ENCODE peak calls at places on chromosome 1, in four cellular contexts. M, O, W and Z are unnamed samples.

GRCh38 chr1:116911166-116911553 is 1.4 kb downstream of the PTGFRN start:
- DNase-seq in W (no peak), O (no peak), M (no peak), Z (no peak)

GRCh38 chr1:63691672-63692425 is 82.0 kb upstream of the ROR1 start:
- DNase-seq in M (peak; percentile 92), W (peak; percentile 78), O (peak; percentile 68), Z (peak; percentile 40)

GRCh38 chr1:207239874-207240273 is 81.6 kb upstream of the CD55 start:
- DNase-seq in O (no peak), M (no peak), W (no peak), Z (no peak)

GRCh38 chr1:207868252-207868768 is 42.6 kb downstream of the CD34 start:
- DNase-seq in M (no peak), W (peak; percentile 71), O (peak; percentile 20), Z (no peak)

GRCh38 chr1:176066709-176067108 is 140.4 kb downstream of the COP1 start:
- DNase-seq in M (no peak), O (no peak), W (no peak), Z (no peak)

GRCh38 chr1:7335224-7335879 is 435.7 kb upstream of the VAMP3 start:
- DNase-seq in W (no peak), M (no peak), O (no peak), Z (no peak)

GRCh38 chr1:78048446-78048845 is 2.7 kb downstream of the GIPC2 start:
- DNase-seq in O (no peak), M (no peak), W (no peak), Z (no peak)

GRCh38 chr1:186753241-186753640 is 73.0 kb upstream of the PTGS2 start:
- DNase-seq in O (no peak), W (no peak), M (no peak), Z (no peak)

GRCh38 chr1:107244734-107245495 is 104.1 kb downstream of the NTNG1 start:
- DNase-seq in O (no peak), M (no peak), W (no peak), Z (no peak)

GRCh38 chr1:33014464-33015170 is 22.1 kb downstream of the AK2 start:
- DNase-seq in W (no peak), M (no peak), O (no peak), Z (no peak)

GRCh38 chr1:231534703-231535159 is 6.3 kb downstream of the TSNAX start:
- DNase-seq in W (no peak), O (no peak), M (no peak), Z (no peak)

GRCh38 chr1:101769520-101769919 is 227.2 kb downstream of the OLFM3 start:
- DNase-seq in W (no peak), M (no peak), O (peak; percentile 36), Z (no peak)

GRCh38 chr1:66214901-66215300 is 319.1 kb upstream of the SGIP1 start:
- DNase-seq in O (no peak), W (no peak), M (no peak), Z (no peak)

GRCh38 chr1:59089922-59090457 is 206.9 kb upstream of the FGGY start:
- DNase-seq in M (no peak), O (no peak), W (no peak), Z (no peak)

GRCh38 chr1:7434566-7434965 is 336.5 kb upstream of the VAMP3 start:
- DNase-seq in O (no peak), W (no peak), M (no peak), Z (no peak)

GRCh38 chr1:41498809-41499208 is 14.3 kb upstream of the EDN2 start:
- DNase-seq in O (no peak), M (peak; percentile 43), W (peak; percentile 59), Z (no peak)

GRCh38 chr1:228349701-228350171 is 56.9 kb downstream of the TRIM11 start:
- DNase-seq in O (no peak), M (no peak), W (no peak), Z (no peak)

GRCh38 chr1:234149217-234149616 is 224.0 kb upstream of the COA6 start:
- DNase-seq in W (no peak), O (no peak), M (peak; percentile 48), Z (no peak)

GRCh38 chr1:111882537-111882936 is 106.9 kb downstream of the KCND3 start:
- DNase-seq in W (no peak), M (no peak), O (no peak), Z (no peak)

GRCh38 chr1:174398246-174398645 is 49.5 kb upstream of the GPR52 start:
- DNase-seq in W (no peak), M (peak; percentile 87), O (no peak), Z (no peak)

GRCh38 chr1:68379085-68379478 is 70.7 kb downstream of the RPE65 start:
- DNase-seq in O (no peak), M (peak; percentile 8), W (no peak), Z (no peak)

GRCh38 chr1:119966020-119966419 is 69.7 kb upstream of the ADAM30 start:
- DNase-seq in W (peak; percentile 28), M (peak; percentile 65), O (no peak), Z (no peak)

GRCh38 chr1:225919906-225920305 is 4.1 kb downstream of the PYCR2 start:
- DNase-seq in O (no peak), M (peak; percentile 85), W (peak; percentile 46), Z (no peak)

GRCh38 chr1:41983451-41983850 is 64.7 kb upstream of the HIVEP3 start:
- DNase-seq in O (no peak), M (no peak), W (no peak), Z (no peak)

GRCh38 chr1:54314691-54315455 is 91.3 kb downstream of the SSBP3 start:
- DNase-seq in O (no peak), W (peak; percentile 73), M (no peak), Z (no peak)

GRCh38 chr1:2214541-2215241 is 13.4 kb upstream of the SKI start:
- DNase-seq in O (no peak), M (no peak), W (no peak), Z (no peak)

GRCh38 chr1:209900734-209901133 is 37.3 kb upstream of the SYT14 start:
- DNase-seq in W (no peak), O (no peak), M (peak; percentile 69), Z (no peak)

GRCh38 chr1:82227286-82227685 is 426.6 kb downstream of the ADGRL2 start:
- DNase-seq in M (no peak), O (no peak), W (no peak), Z (no peak)

GRCh38 chr1:201518105-201518504 is 11.2 kb upstream of the CSRP1 start:
- DNase-seq in O (no peak), W (no peak), M (no peak), Z (no peak)

GRCh38 chr1:201516511-201517127 is 9.7 kb upstream of the CSRP1 start:
- DNase-seq in M (no peak), W (no peak), O (no peak), Z (no peak)

GRCh38 chr1:201517631-201518030 is 10.7 kb upstream of the CSRP1 start:
- DNase-seq in M (no peak), O (no peak), W (no peak), Z (no peak)

GRCh38 chr1:201515062-201515750 is 8.3 kb upstream of the CSRP1 start:
- DNase-seq in W (no peak), M (no peak), O (no peak), Z (no peak)

DNA sequence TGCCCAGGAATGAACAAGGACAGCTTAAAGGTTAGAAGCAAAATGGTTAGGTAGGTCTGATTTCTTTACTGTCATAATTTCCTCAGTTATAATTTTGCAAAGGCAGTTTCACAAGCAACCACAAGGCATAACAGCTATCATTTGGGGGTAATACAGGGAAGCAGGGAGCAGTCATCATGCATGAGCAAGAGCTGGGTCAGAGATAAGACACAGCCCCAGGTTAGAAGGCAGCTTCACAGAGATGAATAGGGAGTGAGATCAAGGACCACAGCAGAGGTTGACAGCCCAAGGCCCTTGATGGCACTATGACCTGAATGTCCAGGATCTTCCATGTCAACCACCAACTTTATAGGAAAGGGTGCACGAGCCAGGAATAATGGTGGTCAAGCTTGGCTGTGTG is 9.0 kb upstream of the CSRP1 start:
- DNase-seq in O (no peak), W (no peak), M (no peak), Z (no peak)
- TF ChIP-seq CTCF in O (no peak), W (no peak), M (no peak), Z (no peak)

GRCh38 chr1:190439447-190439846 is 38.2 kb downstream of the BRINP3 start:
- DNase-seq in W (no peak), M (no peak), O (no peak), Z (no peak)

DNA sequence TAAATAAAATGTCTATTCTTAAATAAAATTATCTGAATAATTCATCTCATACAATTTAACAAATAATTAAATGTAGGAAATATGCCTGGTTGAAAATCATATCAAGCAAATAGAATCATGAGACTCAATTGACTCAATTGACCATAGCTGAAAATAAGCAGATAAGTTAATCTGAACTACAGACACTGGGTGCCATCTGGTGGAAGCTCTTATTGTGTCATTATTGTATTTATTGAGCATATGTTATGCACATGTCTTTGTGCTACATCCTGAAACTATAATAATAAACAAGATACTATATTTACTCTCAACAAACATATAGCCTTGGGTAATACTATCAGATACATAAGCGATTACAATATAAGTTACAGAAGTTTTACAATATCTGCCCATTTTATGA is 41.0 kb downstream of the BRINP3 start:
- DNase-seq in M (peak; percentile 56), W (no peak), O (peak; percentile 38), Z (no peak)
- TF ChIP-seq CTCF in M (peak; percentile 32), W (no peak), O (peak; percentile 71), Z (peak; percentile 62)

DNA sequence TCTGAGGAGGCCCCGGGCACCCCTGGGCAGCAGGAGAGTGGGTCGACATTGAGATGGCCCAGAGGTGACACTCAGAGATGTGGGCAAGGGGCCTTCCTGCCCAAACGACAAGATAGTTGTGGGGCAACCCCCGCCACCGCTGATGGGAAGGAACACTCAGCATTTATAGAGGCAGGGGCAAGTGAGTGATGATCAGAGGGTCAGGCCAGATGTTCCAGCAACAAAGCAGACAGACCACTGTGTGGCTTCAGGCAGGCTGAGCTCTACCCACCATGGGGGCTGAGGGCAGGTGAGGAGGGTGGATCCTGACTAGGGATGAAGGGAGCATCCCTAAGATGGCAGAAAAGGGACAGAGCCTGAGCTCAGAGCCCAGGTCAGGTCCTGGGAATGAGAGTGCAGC is 362.7 kb downstream of the PTPRU start:
- DNase-seq in M (no peak), O (no peak), W (no peak), Z (no peak)
- TF ChIP-seq CTCF in M (no peak), O (no peak), W (no peak), Z (no peak)

GRCh38 chr1:114299331-114300005 is 145.8 kb upstream of the SYT6 start:
- DNase-seq in M (peak; percentile 26), W (no peak), O (no peak), Z (no peak)
- TF ChIP-seq CTCF in M (peak; percentile 42), W (no peak), O (no peak), Z (no peak)

GRCh38 chr1:239819756-239820155 is 271.9 kb upstream of the FMN2 start:
- DNase-seq in M (no peak), O (no peak), W (no peak), Z (no peak)

GRCh38 chr1:239815074-239815473 is 276.6 kb upstream of the FMN2 start:
- DNase-seq in M (peak; percentile 3), W (no peak), O (no peak), Z (no peak)

GRCh38 chr1:239816090-239816812 is 275.4 kb upstream of the FMN2 start:
- DNase-seq in M (peak; percentile 77), W (no peak), O (no peak), Z (no peak)

GRCh38 chr1:239817801-239818200 is 273.9 kb upstream of the FMN2 start:
- DNase-seq in W (no peak), O (no peak), M (no peak), Z (no peak)

DNA sequence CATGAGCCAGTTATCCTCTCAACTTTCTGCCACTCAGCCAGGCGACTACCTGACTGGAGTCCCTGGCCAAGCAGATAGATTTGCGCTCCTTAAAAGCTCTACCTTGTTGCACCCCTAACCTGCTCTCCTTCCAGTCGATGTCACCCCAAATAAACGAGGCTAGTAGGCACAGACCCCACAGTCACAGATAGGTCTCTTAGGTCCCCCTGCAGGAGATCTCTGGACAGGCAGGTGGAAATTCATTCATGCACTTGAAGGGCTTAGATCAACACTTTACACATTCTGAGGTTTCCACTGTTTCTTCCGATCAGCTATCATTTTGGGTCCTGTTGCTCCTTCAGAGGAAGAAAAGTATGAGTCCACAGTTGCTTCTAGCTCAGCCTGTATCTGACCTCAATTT is 272.6 kb upstream of the FMN2 start:
- DNase-seq in W (no peak), O (peak; percentile 0), M (no peak), Z (no peak)
- TF ChIP-seq CTCF in W (no peak), O (no peak), M (peak; percentile 12), Z (peak; percentile 28)